ENCODE peak calls at places on chromosomes 3 and 15, in seven cellular contexts. Q, T, I, P, U, S and Y are unnamed samples.

GRCh38 chr3:79690072-79690471 is 77.7 kb downstream of the ROBO1 start:
- DNase-seq in Q (no peak), T (no peak), I (no peak), P (no peak), U (peak; percentile 0), S (no peak), Y (no peak)

GRCh38 chr3:159832024-159832423 is 156.6 kb upstream of the IL12A start:
- DNase-seq in Q (no peak), T (no peak), I (no peak), P (no peak), U (no peak), S (no peak), Y (no peak)

GRCh38 chr15:63244399-63244798 is 33.0 kb upstream of the APH1B start:
- DNase-seq in Q (no peak), T (no peak), I (no peak), P (no peak), U (no peak), S (no peak), Y (no peak)

GRCh38 chr15:76153241-76154197 is 93.7 kb downstream of the TMEM266 start:
- DNase-seq in Q (no peak), T (no peak), I (no peak), P (no peak), U (no peak), S (peak; percentile 43), Y (no peak)

GRCh38 chr3:46702246-46703012 is 1.2 kb downstream of the TMIE start:
- DNase-seq in Q (no peak), T (no peak), I (no peak), P (no peak), U (no peak), S (no peak), Y (no peak)

GRCh38 chr15:57705746-57706404 is 639 bp upstream of the POLR2M start:
- DNase-seq in Q (no peak), T (no peak), I (no peak), P (no peak), U (no peak), S (no peak), Y (no peak)

GRCh38 chr3:105974381-105974780 is 105.6 kb upstream of the CBLB start:
- DNase-seq in Q (no peak), T (no peak), I (no peak), P (no peak), U (no peak), S (no peak), Y (no peak)

GRCh38 chr3:18987862-18988447 is 160.4 kb upstream of the KCNH8 start:
- DNase-seq in Q (no peak), T (no peak), I (no peak), P (no peak), U (no peak), S (no peak), Y (no peak)

GRCh38 chr15:77830041-77830440 is 197.3 kb upstream of the LINGO1 start:
- DNase-seq in Q (no peak), T (no peak), I (peak; percentile 62), P (peak; percentile 22), U (no peak), S (no peak), Y (no peak)

GRCh38 chr3:54983266-54983910 is 55.5 kb upstream of the LRTM1 start:
- DNase-seq in Q (no peak), T (no peak), I (no peak), P (no peak), U (no peak), S (no peak), Y (no peak)

GRCh38 chr3:190644766-190645165 is 130.9 kb downstream of the IL1RAP start:
- DNase-seq in Q (no peak), T (no peak), I (peak; percentile 67), P (no peak), U (no peak), S (no peak), Y (no peak)

GRCh38 chr15:47746516-47746915 is 29.2 kb downstream of the SEMA6D start:
- DNase-seq in Q (no peak), T (no peak), I (no peak), P (no peak), U (no peak), S (no peak), Y (no peak)

GRCh38 chr3:71039332-71039731 is 544.2 kb downstream of the FOXP1 start:
- DNase-seq in Q (no peak), T (no peak), I (no peak), P (no peak), U (no peak), S (no peak), Y (no peak)

GRCh38 chr3:197312431-197312830 is 14.0 kb upstream of the DLG1 start:
- DNase-seq in Q (no peak), T (no peak), I (no peak), P (no peak), U (no peak), S (no peak), Y (no peak)

GRCh38 chr3:77460326-77460725 is 420.4 kb downstream of the ROBO2 start:
- DNase-seq in Q (no peak), T (no peak), I (peak; percentile 18), P (no peak), U (no peak), S (no peak), Y (no peak)

GRCh38 chr3:160006282-160007163 is 17.9 kb downstream of the IL12A start:
- DNase-seq in Q (peak; percentile 47), T (peak; percentile 82), I (peak; percentile 77), P (no peak), U (peak; percentile 77), S (no peak), Y (peak; percentile 43)

DNA sequence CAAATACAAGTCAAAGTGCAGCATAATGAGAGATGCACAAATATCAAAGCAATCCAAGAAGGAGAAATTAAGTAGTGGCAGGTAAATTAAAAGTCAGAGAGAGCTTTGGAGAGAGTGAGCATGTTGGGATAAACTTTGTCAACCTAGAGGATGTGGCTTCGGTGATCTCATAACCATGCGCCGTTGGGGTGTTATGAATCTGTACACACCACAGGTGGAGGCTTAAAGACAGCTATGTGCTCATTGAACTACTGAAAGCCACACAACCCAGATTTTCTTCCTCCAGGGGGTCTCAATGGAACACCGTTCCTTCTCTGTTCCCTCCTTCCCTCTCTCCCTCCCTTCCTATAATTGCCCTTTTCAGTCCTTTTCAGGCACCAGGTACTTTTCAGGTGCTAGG is 52.0 kb downstream of the SUCNR1 start:
- DNase-seq in Q (no peak), T (no peak), I (no peak), P (no peak), U (no peak), S (no peak), Y (no peak)
- TF ChIP-seq USF2 in Q (no peak), T (no peak), I (no peak), P (no peak), U (no peak), S (no peak), Y (no peak)

DNA sequence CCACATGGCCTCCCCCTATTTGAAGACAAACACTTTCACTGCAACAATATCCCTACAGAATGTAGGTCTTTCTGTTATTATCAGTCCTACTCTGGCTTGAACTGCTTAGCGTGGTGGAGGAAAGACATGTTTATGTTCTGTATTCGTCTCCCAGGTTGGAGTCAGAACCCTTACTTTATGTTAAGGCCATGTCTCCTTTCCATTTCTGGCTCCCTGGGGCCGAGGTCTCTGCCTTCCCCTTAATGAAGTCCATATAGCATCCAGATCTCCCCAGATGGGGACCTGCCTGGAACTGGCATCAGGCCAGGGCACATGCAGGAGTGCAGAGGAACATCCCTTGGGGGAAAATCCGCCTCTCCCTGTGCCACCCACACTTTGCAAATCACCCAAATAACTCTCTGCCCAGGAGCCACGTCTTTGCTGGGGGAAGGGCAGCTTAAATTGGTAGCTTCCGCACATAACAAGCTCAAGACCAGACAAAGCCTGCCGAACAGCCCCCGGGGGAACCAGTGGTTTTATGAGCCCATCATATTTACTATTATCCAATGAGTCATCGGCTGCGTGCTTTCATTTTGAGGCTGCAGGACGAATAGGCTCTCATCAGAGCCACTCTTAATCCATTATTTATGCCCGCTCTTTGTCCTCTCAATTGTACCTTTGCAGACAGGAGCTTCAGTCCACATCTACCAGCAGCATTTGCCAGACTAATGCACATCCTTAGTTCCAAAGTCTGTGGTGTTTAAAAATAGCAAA is 237.0 kb downstream of the UACA start:
- DNase-seq in Q (no peak), T (peak; percentile 85), I (peak; percentile 31), P (no peak), U (peak; percentile 77), S (peak; percentile 33), Y (no peak)
- TF ChIP-seq USF2 in Q (no peak), T (no peak), I (no peak), P (no peak), U (no peak), S (no peak), Y (no peak)

GRCh38 chr3:5331567-5332269 is 144.2 kb downstream of the EDEM1 start:
- DNase-seq in Q (peak; percentile 71), T (no peak), I (no peak), P (no peak), U (no peak), S (no peak), Y (no peak)

GRCh38 chr3:5330152-5330810 is 142.8 kb downstream of the EDEM1 start:
- DNase-seq in Q (peak; percentile 17), T (peak; percentile 35), I (peak; percentile 90), P (peak; percentile 24), U (no peak), S (no peak), Y (no peak)

GRCh38 chr3:5332270-5332956 is 144.9 kb downstream of the EDEM1 start:
- DNase-seq in Q (no peak), T (no peak), I (no peak), P (no peak), U (no peak), S (no peak), Y (no peak)
- TF ChIP-seq USF2 in Q (no peak), T (no peak), I (no peak), P (no peak), U (no peak), S (no peak), Y (no peak)

GRCh38 chr3:50410185-50410584 is 50.9 kb upstream of the TMEM115 start:
- DNase-seq in Q (no peak), T (no peak), I (no peak), P (no peak), U (no peak), S (no peak), Y (no peak)

GRCh38 chr3:50408445-50408953 is 49.2 kb upstream of the TMEM115 start:
- DNase-seq in Q (no peak), T (no peak), I (no peak), P (no peak), U (no peak), S (no peak), Y (no peak)

GRCh38 chr3:50411229-50411628 is 51.9 kb upstream of the TMEM115 start:
- DNase-seq in Q (no peak), T (no peak), I (no peak), P (peak; percentile 21), U (peak; percentile 53), S (no peak), Y (no peak)

GRCh38 chr3:50412355-50412754 is 53.0 kb upstream of the TMEM115 start:
- DNase-seq in Q (no peak), T (no peak), I (no peak), P (peak; percentile 18), U (peak; percentile 78), S (no peak), Y (no peak)

DNA sequence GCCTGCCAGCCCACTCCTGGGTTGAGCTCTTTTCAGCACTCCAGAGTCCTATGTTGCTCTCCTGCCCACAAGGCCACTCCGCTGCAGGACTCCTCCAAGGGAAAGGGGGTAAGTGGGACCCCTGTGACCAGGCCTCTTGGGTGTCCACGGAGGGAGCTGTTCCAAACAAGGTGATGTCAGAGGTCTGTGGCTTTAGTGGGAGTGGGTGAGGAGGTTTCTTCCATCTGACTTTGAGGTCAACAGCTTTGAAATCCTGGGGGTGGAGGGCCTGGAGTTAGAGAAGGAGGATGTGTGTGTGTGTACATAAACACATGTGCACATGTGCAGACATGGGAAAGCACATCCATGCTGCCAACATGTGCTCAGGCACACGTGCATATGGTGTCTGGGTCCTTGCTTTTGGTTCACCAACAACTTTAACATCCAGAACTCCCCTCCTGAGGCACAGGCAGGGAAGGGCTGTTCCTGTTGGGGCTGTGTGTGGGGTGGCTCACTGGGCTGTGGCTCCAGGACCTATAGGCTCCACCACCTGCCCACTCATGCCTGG is 51.3 kb upstream of the TMEM115 start:
- DNase-seq in Q (no peak), T (no peak), I (no peak), P (no peak), U (no peak), S (no peak), Y (no peak)
- TF ChIP-seq USF2 in Q (no peak), T (no peak), I (no peak), P (no peak), U (no peak), S (no peak), Y (no peak)